ENCODE peak calls at places on chromosome 18, in four cellular contexts. V is K562, L is HL-60, G is GM12878. F is an unnamed sample.

GRCh38 chr18:78090584-78090983 is 840.9 kb downstream of the GALR1 start:
- DNase-seq in V (no peak), L (no peak), G (no peak), F (no peak)

GRCh38 chr18:12015697-12016062 is 34.4 kb downstream of the IMPA2 start:
- DNase-seq in V (no peak), L (peak; percentile 35), G (no peak), F (no peak)

GRCh38 chr18:32048507-32049091 is 30.0 kb downstream of the RNF125 start:
- DNase-seq in V (no peak), L (peak; percentile 90), G (peak; percentile 24), F (no peak)

GRCh38 chr18:65946777-65947176 is 196.0 kb downstream of the CDH7 start:
- DNase-seq in V (no peak), L (no peak), G (no peak), F (no peak)

GRCh38 chr18:76658627-76659026 is 163.6 kb upstream of the ZNF516 start:
- DNase-seq in V (peak; percentile 13), L (no peak), G (no peak), F (peak; percentile 43)

GRCh38 chr18:59900222-59901128 is 679 bp downstream of the PMAIP1 start:
- DNase-seq in V (peak; percentile 59), L (peak; percentile 77), G (no peak), F (peak; percentile 42)

GRCh38 chr18:63963610-63964256 is 6.1 kb upstream of the SERPINB8 start:
- DNase-seq in V (peak; percentile 13), L (peak; percentile 85), G (no peak), F (no peak)

GRCh38 chr18:74976331-74976909 is 232.5 kb downstream of the PTGR3 start:
- DNase-seq in V (no peak), L (no peak), G (no peak), F (no peak)

GRCh38 chr18:55189972-55190371 is 230.7 kb upstream of the CCDC68 start:
- DNase-seq in V (peak; percentile 14), L (no peak), G (no peak), F (no peak)

GRCh38 chr18:61290616-61291015 is 42.6 kb upstream of the CDH20 start:
- DNase-seq in V (no peak), L (no peak), G (no peak), F (no peak)

GRCh38 chr18:23136326-23137092 is 1.2 kb downstream of the CABLES1 start:
- DNase-seq in V (no peak), L (peak; percentile 40), G (no peak), F (peak; percentile 56)

GRCh38 chr18:23912356-23912755 is 102.2 kb upstream of the TTC39C start:
- DNase-seq in V (no peak), L (no peak), G (no peak), F (no peak)

GRCh38 chr18:12038082-12038660 is 55.5 kb upstream of the ANKRD62 start:
- DNase-seq in V (no peak), L (no peak), G (no peak), F (no peak)

GRCh38 chr18:21484851-21485636 is 115.5 kb downstream of the ESCO1 start:
- DNase-seq in V (no peak), L (no peak), G (no peak), F (no peak)

GRCh38 chr18:21490745-21491144 is 109.8 kb downstream of the ESCO1 start:
- DNase-seq in V (no peak), L (no peak), G (no peak), F (no peak)

GRCh38 chr18:21489919-21490495 is 110.5 kb downstream of the ESCO1 start:
- DNase-seq in V (peak; percentile 43), L (no peak), G (no peak), F (no peak)

GRCh38 chr18:21486905-21487437 is 113.5 kb downstream of the ESCO1 start:
- DNase-seq in V (no peak), L (no peak), G (no peak), F (no peak)

DNA sequence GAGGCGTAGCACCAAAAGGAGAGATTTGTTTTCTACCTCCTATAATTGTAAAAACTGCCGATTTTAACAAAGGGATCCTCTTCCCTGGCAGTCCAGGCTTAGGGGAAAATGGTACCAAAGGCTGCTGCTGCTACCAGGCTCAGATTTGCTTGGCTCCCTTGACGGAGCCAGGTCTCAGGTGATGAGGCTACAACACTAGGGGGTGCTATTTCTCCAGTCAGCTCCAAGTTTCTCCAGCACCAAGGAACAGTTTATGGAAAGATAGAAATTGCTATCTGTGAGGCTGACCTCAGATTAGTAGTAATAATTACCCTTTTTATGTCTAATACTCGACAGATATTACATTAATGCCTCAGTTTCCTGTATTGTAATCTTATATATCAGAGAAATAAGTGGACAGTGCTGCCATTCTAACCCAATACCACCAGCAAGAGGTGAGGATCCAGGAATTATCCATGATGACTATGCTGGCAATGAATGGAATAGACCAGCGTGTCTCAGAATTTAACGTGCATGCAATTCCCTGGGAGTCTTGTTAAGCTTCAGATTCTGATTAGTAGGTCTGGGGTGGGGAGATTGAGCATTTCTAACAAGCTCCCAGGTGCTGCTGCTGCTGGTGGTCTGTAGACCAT is 111.3 kb downstream of the ESCO1 start:
- DNase-seq in V (peak; percentile 78), L (peak; percentile 60), G (no peak), F (peak; percentile 50)
- TF ChIP-seq SPI1 in V (no peak), L (no peak), G (no peak), F (no peak)

DNA sequence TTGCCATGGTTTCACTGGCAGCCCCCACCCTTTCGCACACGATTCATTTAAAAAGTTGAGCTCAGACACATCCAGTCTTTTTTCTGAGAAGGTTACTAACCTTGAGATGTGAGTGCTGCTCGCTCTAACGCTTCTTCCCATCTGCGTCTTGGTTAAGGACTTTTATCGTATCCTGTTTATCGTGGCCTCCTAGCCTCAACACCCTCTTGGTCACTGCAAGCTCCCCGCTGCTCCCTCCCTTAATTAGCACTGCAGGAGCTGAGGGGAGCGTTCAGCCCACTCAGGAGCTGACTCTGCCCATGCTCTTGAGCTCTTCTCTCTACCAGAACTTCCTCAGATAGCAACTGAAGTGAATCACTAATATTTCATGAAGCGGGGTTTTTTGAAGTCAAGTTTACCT is 9.0 kb upstream of the CD226 start:
- DNase-seq in V (peak; percentile 28), L (no peak), G (no peak), F (no peak)
- TF ChIP-seq SPI1 in V (no peak), L (no peak), G (no peak), F (no peak)

GRCh38 chr18:70046207-70046606 is 98.5 kb upstream of the CD226 start:
- DNase-seq in V (no peak), L (no peak), G (no peak), F (no peak)
- TF ChIP-seq SPI1 in V (no peak), L (no peak), G (no peak), F (no peak)

GRCh38 chr18:79248495-79249078 is 147.1 kb upstream of the NFATC1 start:
- DNase-seq in V (peak; percentile 11), L (no peak), G (no peak), F (no peak)
- TF ChIP-seq SPI1 in V (no peak), L (no peak), G (no peak), F (no peak)

F was measured in GM12891.